ENCODE peak calls at places on chromosomes 5 and 9, in nine cellular contexts. One of them, this sample, is unnamed.

GRCh38 chr9:115680226-115680625 is 473.4 kb upstream of the PAPPA start:
- DNase-seq in DND-41: no peak
- DNase-seq in left ventricle myocardium inferior: no peak
- DNase-seq in right cardiac atrium: no peak
- DNase-seq in CD8-positive, alpha-beta T cell: no peak
- DNase-seq in mammary epithelial cell: no peak
- DNase-seq in neuronal stem cell: no peak
- DNase-seq in endodermal cell: no peak
- DNase-seq in upper lobe of right lung: no peak
- DNase-seq in this sample: no peak

GRCh38 chr5:80569961-80570786 is at the start of gene ANKRD34B:
- DNase-seq in DND-41: no peak
- DNase-seq in left ventricle myocardium inferior: no peak
- DNase-seq in right cardiac atrium: peak; percentile 50
- DNase-seq in CD8-positive, alpha-beta T cell: no peak
- DNase-seq in mammary epithelial cell: peak; percentile 42
- DNase-seq in neuronal stem cell: peak; percentile 42
- DNase-seq in endodermal cell: peak; percentile 91
- DNase-seq in upper lobe of right lung: peak; percentile 67
- DNase-seq in this sample: peak; percentile 50

GRCh38 chr5:34522599-34523381 is 133.3 kb upstream of the RAI14 start:
- DNase-seq in DND-41: peak; percentile 49
- DNase-seq in left ventricle myocardium inferior: peak; percentile 37
- DNase-seq in right cardiac atrium: peak; percentile 63
- DNase-seq in CD8-positive, alpha-beta T cell: no peak
- DNase-seq in mammary epithelial cell: peak; percentile 73
- DNase-seq in neuronal stem cell: peak; percentile 63
- DNase-seq in endodermal cell: peak; percentile 94
- DNase-seq in upper lobe of right lung: no peak
- DNase-seq in this sample: peak; percentile 74

GRCh38 chr5:40991168-40991980 is 79.8 kb downstream of the MROH2B start:
- DNase-seq in DND-41: no peak
- DNase-seq in left ventricle myocardium inferior: peak; percentile 39
- DNase-seq in right cardiac atrium: peak; percentile 66
- DNase-seq in CD8-positive, alpha-beta T cell: no peak
- DNase-seq in mammary epithelial cell: peak; percentile 32
- DNase-seq in neuronal stem cell: no peak
- DNase-seq in endodermal cell: no peak
- DNase-seq in upper lobe of right lung: no peak
- DNase-seq in this sample: no peak

GRCh38 chr9:135904121-135904520 is 3.2 kb downstream of the CAMSAP1 start:
- DNase-seq in DND-41: no peak
- DNase-seq in left ventricle myocardium inferior: no peak
- DNase-seq in right cardiac atrium: no peak
- DNase-seq in CD8-positive, alpha-beta T cell: no peak
- DNase-seq in mammary epithelial cell: no peak
- DNase-seq in neuronal stem cell: no peak
- DNase-seq in endodermal cell: no peak
- DNase-seq in upper lobe of right lung: peak; percentile 25
- DNase-seq in this sample: no peak

GRCh38 chr5:127723571-127723970 is 20.4 kb downstream of the CCDC192 start:
- DNase-seq in DND-41: no peak
- DNase-seq in left ventricle myocardium inferior: peak; percentile 22
- DNase-seq in right cardiac atrium: no peak
- DNase-seq in CD8-positive, alpha-beta T cell: no peak
- DNase-seq in mammary epithelial cell: no peak
- DNase-seq in neuronal stem cell: no peak
- DNase-seq in endodermal cell: no peak
- DNase-seq in upper lobe of right lung: no peak
- DNase-seq in this sample: no peak

GRCh38 chr9:91422832-91423711 is 560 bp downstream of the NFIL3 start:
- DNase-seq in DND-41: peak; percentile 60
- DNase-seq in left ventricle myocardium inferior: peak; percentile 56
- DNase-seq in right cardiac atrium: peak; percentile 83
- DNase-seq in CD8-positive, alpha-beta T cell: peak; percentile 30
- DNase-seq in mammary epithelial cell: peak; percentile 66
- DNase-seq in neuronal stem cell: peak; percentile 56
- DNase-seq in endodermal cell: peak; percentile 85
- DNase-seq in upper lobe of right lung: peak; percentile 85
- DNase-seq in this sample: peak; percentile 66

GRCh38 chr9:27373851-27374250 is 76.9 kb upstream of the EQTN start:
- DNase-seq in DND-41: no peak
- DNase-seq in left ventricle myocardium inferior: no peak
- DNase-seq in right cardiac atrium: no peak
- DNase-seq in CD8-positive, alpha-beta T cell: no peak
- DNase-seq in mammary epithelial cell: no peak
- DNase-seq in neuronal stem cell: no peak
- DNase-seq in endodermal cell: no peak
- DNase-seq in upper lobe of right lung: no peak
- DNase-seq in this sample: no peak

GRCh38 chr5:139340051-139340450 is 1.6 kb upstream of the PAIP2 start:
- DNase-seq in DND-41: no peak
- DNase-seq in left ventricle myocardium inferior: no peak
- DNase-seq in right cardiac atrium: no peak
- DNase-seq in CD8-positive, alpha-beta T cell: no peak
- DNase-seq in mammary epithelial cell: no peak
- DNase-seq in neuronal stem cell: no peak
- DNase-seq in endodermal cell: no peak
- DNase-seq in upper lobe of right lung: no peak
- DNase-seq in this sample: no peak

GRCh38 chr5:135660826-135661555 is 82.2 kb upstream of the CXCL14 start:
- DNase-seq in DND-41: no peak
- DNase-seq in left ventricle myocardium inferior: no peak
- DNase-seq in right cardiac atrium: no peak
- DNase-seq in CD8-positive, alpha-beta T cell: no peak
- DNase-seq in mammary epithelial cell: no peak
- DNase-seq in neuronal stem cell: no peak
- DNase-seq in endodermal cell: no peak
- DNase-seq in upper lobe of right lung: no peak
- DNase-seq in this sample: no peak

GRCh38 chr9:95516221-95516735 is 493 bp downstream of the PTCH1 start:
- DNase-seq in DND-41: no peak
- DNase-seq in left ventricle myocardium inferior: no peak
- DNase-seq in right cardiac atrium: no peak
- DNase-seq in CD8-positive, alpha-beta T cell: no peak
- DNase-seq in mammary epithelial cell: no peak
- DNase-seq in neuronal stem cell: no peak
- DNase-seq in endodermal cell: no peak
- DNase-seq in upper lobe of right lung: no peak
- DNase-seq in this sample: no peak

GRCh38 chr5:140973550-140973949 is 7.3 kb downstream of the PCDHAC2 start:
- DNase-seq in DND-41: no peak
- DNase-seq in left ventricle myocardium inferior: no peak
- DNase-seq in right cardiac atrium: no peak
- DNase-seq in CD8-positive, alpha-beta T cell: no peak
- DNase-seq in mammary epithelial cell: no peak
- DNase-seq in neuronal stem cell: no peak
- DNase-seq in endodermal cell: no peak
- DNase-seq in upper lobe of right lung: no peak
- DNase-seq in this sample: no peak

GRCh38 chr9:93827545-93828330 is 127.4 kb downstream of the BARX1 start:
- DNase-seq in DND-41: no peak
- DNase-seq in left ventricle myocardium inferior: no peak
- DNase-seq in right cardiac atrium: peak; percentile 79
- DNase-seq in CD8-positive, alpha-beta T cell: no peak
- DNase-seq in mammary epithelial cell: peak; percentile 24
- DNase-seq in neuronal stem cell: peak; percentile 60
- DNase-seq in endodermal cell: peak; percentile 93
- DNase-seq in upper lobe of right lung: peak; percentile 78
- DNase-seq in this sample: peak; percentile 77

GRCh38 chr5:18527017-18527416 is 892.8 kb downstream of the TAF11L14 start:
- DNase-seq in DND-41: no peak
- DNase-seq in left ventricle myocardium inferior: no peak
- DNase-seq in right cardiac atrium: no peak
- DNase-seq in CD8-positive, alpha-beta T cell: no peak
- DNase-seq in mammary epithelial cell: no peak
- DNase-seq in neuronal stem cell: no peak
- DNase-seq in endodermal cell: peak; percentile 50
- DNase-seq in upper lobe of right lung: no peak
- DNase-seq in this sample: no peak

GRCh38 chr9:100394819-100395218 is 32.1 kb upstream of the MSANTD3 start:
- DNase-seq in DND-41: no peak
- DNase-seq in left ventricle myocardium inferior: no peak
- DNase-seq in right cardiac atrium: no peak
- DNase-seq in CD8-positive, alpha-beta T cell: no peak
- DNase-seq in mammary epithelial cell: peak; percentile 9
- DNase-seq in neuronal stem cell: no peak
- DNase-seq in endodermal cell: no peak
- DNase-seq in upper lobe of right lung: no peak
- DNase-seq in this sample: no peak

GRCh38 chr9:101791533-101791932 is 53.1 kb upstream of the GRIN3A start:
- DNase-seq in DND-41: no peak
- DNase-seq in left ventricle myocardium inferior: no peak
- DNase-seq in right cardiac atrium: no peak
- DNase-seq in CD8-positive, alpha-beta T cell: no peak
- DNase-seq in mammary epithelial cell: no peak
- DNase-seq in neuronal stem cell: no peak
- DNase-seq in endodermal cell: no peak
- DNase-seq in upper lobe of right lung: no peak
- DNase-seq in this sample: no peak

GRCh38 chr5:169934990-169935389 is 45.3 kb downstream of the INSYN2B start:
- DNase-seq in DND-41: no peak
- DNase-seq in left ventricle myocardium inferior: no peak
- DNase-seq in right cardiac atrium: no peak
- DNase-seq in CD8-positive, alpha-beta T cell: no peak
- DNase-seq in mammary epithelial cell: no peak
- DNase-seq in neuronal stem cell: no peak
- DNase-seq in endodermal cell: no peak
- DNase-seq in upper lobe of right lung: no peak
- DNase-seq in this sample: no peak

GRCh38 chr5:152288917-152289595 is 116.0 kb downstream of the NMUR2 start:
- DNase-seq in DND-41: no peak
- DNase-seq in left ventricle myocardium inferior: no peak
- DNase-seq in right cardiac atrium: no peak
- DNase-seq in CD8-positive, alpha-beta T cell: no peak
- DNase-seq in mammary epithelial cell: no peak
- DNase-seq in neuronal stem cell: no peak
- DNase-seq in endodermal cell: no peak
- DNase-seq in upper lobe of right lung: no peak
- DNase-seq in this sample: no peak

GRCh38 chr5:151151263-151151660 is 6.3 kb downstream of the ANXA6 start:
- DNase-seq in DND-41: peak; percentile 15
- DNase-seq in left ventricle myocardium inferior: no peak
- DNase-seq in right cardiac atrium: no peak
- DNase-seq in CD8-positive, alpha-beta T cell: no peak
- DNase-seq in mammary epithelial cell: no peak
- DNase-seq in neuronal stem cell: no peak
- DNase-seq in endodermal cell: no peak
- DNase-seq in upper lobe of right lung: no peak
- DNase-seq in this sample: no peak
- H3K4me3 ChIP-seq in DND-41: peak overlapping the region; percentile 17
- H3K4me3 ChIP-seq in left ventricle myocardium inferior: no peak overlapping the region
- H3K4me3 ChIP-seq in right cardiac atrium: no peak overlapping the region
- H3K4me3 ChIP-seq in CD8-positive, alpha-beta T cell: peak overlapping the region; percentile 37
- H3K4me3 ChIP-seq in mammary epithelial cell: no peak overlapping the region
- H3K4me3 ChIP-seq in neuronal stem cell: no peak overlapping the region
- H3K4me3 ChIP-seq in endodermal cell: no peak overlapping the region
- H3K4me3 ChIP-seq in upper lobe of right lung: no peak overlapping the region
- H3K4me3 ChIP-seq in this sample: no peak overlapping the region

GRCh38 chr5:7813576-7813975 is 37.4 kb downstream of the CFAP90 start:
- DNase-seq in DND-41: no peak
- DNase-seq in left ventricle myocardium inferior: no peak
- DNase-seq in right cardiac atrium: no peak
- DNase-seq in CD8-positive, alpha-beta T cell: no peak
- DNase-seq in mammary epithelial cell: no peak
- DNase-seq in neuronal stem cell: no peak
- DNase-seq in endodermal cell: no peak
- DNase-seq in upper lobe of right lung: no peak
- DNase-seq in this sample: no peak
- H3K27ac ChIP-seq in DND-41: no peak overlapping the region
- H3K27ac ChIP-seq in left ventricle myocardium inferior: no peak overlapping the region
- H3K27ac ChIP-seq in right cardiac atrium: no peak overlapping the region
- H3K27ac ChIP-seq in CD8-positive, alpha-beta T cell: no peak overlapping the region
- H3K27ac ChIP-seq in mammary epithelial cell: no peak overlapping the region
- H3K27ac ChIP-seq in neuronal stem cell: no peak overlapping the region
- H3K27ac ChIP-seq in endodermal cell: no peak overlapping the region
- H3K27ac ChIP-seq in upper lobe of right lung: no peak overlapping the region
- H3K27ac ChIP-seq in this sample: no peak overlapping the region

DNA sequence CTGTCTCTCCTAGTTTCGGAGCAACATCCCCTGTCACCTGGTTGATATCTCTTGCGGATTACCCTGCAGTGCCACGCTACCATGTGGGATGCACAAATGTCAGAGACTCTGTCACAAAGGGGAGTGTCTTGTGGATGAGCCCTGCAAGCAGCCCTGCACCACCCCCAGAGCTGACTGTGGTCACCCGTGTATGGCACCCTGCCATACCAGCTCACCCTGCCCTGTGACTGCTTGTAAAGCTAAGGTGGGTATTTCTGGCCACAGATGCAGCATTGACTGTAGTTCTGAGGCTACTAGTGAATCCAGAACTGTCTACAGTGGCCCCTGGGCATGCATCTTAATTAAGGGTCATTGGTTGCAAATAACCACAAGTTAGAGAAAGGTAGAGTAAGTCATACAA is 50.8 kb downstream of the AQP7 start:
- DNase-seq in DND-41: no peak
- DNase-seq in left ventricle myocardium inferior: no peak
- DNase-seq in right cardiac atrium: no peak
- DNase-seq in CD8-positive, alpha-beta T cell: no peak
- DNase-seq in mammary epithelial cell: peak; percentile 59
- DNase-seq in neuronal stem cell: no peak
- DNase-seq in endodermal cell: no peak
- DNase-seq in upper lobe of right lung: no peak
- DNase-seq in this sample: no peak
- H3K4me3 ChIP-seq in DND-41: no peak overlapping the region
- H3K4me3 ChIP-seq in left ventricle myocardium inferior: no peak overlapping the region
- H3K4me3 ChIP-seq in right cardiac atrium: no peak overlapping the region
- H3K4me3 ChIP-seq in CD8-positive, alpha-beta T cell: no peak overlapping the region
- H3K4me3 ChIP-seq in mammary epithelial cell: no peak overlapping the region
- H3K4me3 ChIP-seq in neuronal stem cell: no peak overlapping the region
- H3K4me3 ChIP-seq in endodermal cell: no peak overlapping the region
- H3K4me3 ChIP-seq in upper lobe of right lung: no peak overlapping the region
- H3K4me3 ChIP-seq in this sample: no peak overlapping the region

DNA sequence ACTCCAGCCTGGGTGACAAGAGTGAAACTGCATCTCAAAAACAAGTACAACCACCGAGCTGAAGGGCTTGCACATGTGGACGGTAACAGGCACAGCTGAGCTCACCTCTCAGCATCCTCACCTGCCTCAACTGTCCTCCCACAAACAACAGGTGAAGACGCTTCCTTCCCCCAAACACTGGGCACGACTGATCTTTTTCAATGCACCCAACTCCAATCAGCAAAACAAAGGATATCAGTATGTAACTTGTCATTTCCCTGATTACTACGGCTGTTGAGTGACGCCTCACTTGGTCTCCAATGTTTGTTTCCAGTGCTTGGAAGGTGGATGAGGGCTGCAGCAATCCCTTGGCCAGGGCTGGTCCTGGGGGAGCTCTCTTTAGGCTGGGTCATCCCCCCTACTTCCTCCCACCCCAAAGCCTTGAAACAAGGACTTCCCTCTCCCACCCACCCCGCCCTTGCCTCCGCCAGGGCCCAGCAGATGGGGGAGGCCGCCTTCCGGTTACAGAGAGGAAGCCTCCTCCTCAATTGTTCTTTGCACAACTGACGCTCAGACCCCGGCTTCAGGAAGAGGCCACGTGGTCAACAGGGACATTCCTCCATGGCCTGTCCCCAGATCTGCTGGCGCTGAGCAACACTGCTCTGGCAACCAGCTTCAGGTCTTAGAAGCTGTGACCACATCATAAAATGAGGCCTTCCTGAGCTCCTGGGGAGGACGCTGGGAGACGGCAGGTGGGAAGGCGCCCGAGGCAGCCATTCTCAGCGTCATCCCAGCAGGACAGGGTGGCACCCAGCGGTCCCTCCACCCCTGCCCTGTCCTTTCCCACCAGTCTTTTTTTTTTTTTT is 5.9 kb downstream of the FAM78A start:
- DNase-seq in DND-41: peak; percentile 79
- DNase-seq in left ventricle myocardium inferior: peak; percentile 85
- DNase-seq in right cardiac atrium: peak; percentile 93
- DNase-seq in CD8-positive, alpha-beta T cell: no peak
- DNase-seq in mammary epithelial cell: no peak
- DNase-seq in neuronal stem cell: no peak
- DNase-seq in endodermal cell: peak; percentile 41
- DNase-seq in upper lobe of right lung: peak; percentile 86
- DNase-seq in this sample: no peak
- H3K27ac ChIP-seq in DND-41: peak overlapping the region; percentile 94
- H3K27ac ChIP-seq in left ventricle myocardium inferior: peak overlapping the region; percentile 99
- H3K27ac ChIP-seq in right cardiac atrium: peak overlapping the region; percentile 90
- H3K27ac ChIP-seq in CD8-positive, alpha-beta T cell: peak overlapping the region; percentile 84
- H3K27ac ChIP-seq in mammary epithelial cell: no peak overlapping the region
- H3K27ac ChIP-seq in neuronal stem cell: no peak overlapping the region
- H3K27ac ChIP-seq in endodermal cell: no peak overlapping the region
- H3K27ac ChIP-seq in upper lobe of right lung: peak overlapping the region; percentile 84
- H3K27ac ChIP-seq in this sample: no peak overlapping the region